ENCODE peak calls at places on chromosomes 3 and 15, in nine cellular contexts. U is hypothalamus; N is aorta; X is activated B cell treated with CpG ODN at 0.5 μM for 24 hours; L is EH; O is T-helper 2 cell; P is SW 1271; Z is stimulated activated CD8-positive, alpha-beta memory T cell treated with anti-CD3 and anti-CD28 coated beads, Interleukin-2, amount 100 ng/mL, for 1 hour; G is mesendoderm. B is an unnamed sample.

GRCh38 chr3:78268716-78269668 is 1229.1 kb downstream of the ROBO2 start:
- DNase-seq in P (no peak), U (no peak), O (no peak), G (peak; percentile 81), L (peak; percentile 16), X (no peak), N (no peak), Z (no peak), B (no peak)

GRCh38 chr15:98760975-98761374 is 112.6 kb downstream of the IGF1R start:
- DNase-seq in Z (no peak), P (no peak), L (no peak), O (no peak), N (no peak), G (no peak), X (no peak), U (no peak), B (no peak)

GRCh38 chr3:37262816-37263393 is 88.5 kb upstream of the LRRFIP2 start:
- DNase-seq in X (no peak), N (no peak), O (no peak), L (peak; percentile 64), G (no peak), P (no peak), U (no peak), Z (no peak), B (no peak)

GRCh38 chr3:119310052-119310451 is 15.9 kb downstream of the ARHGAP31 start:
- DNase-seq in O (no peak), Z (no peak), X (no peak), N (no peak), U (peak; percentile 15), G (peak; percentile 58), L (peak; percentile 99), P (peak; percentile 3), B (no peak)

GRCh38 chr15:51751687-51752683 is 588 bp downstream of the TMOD2 start:
- DNase-seq in N (peak; percentile 78), Z (no peak), O (no peak), P (no peak), L (peak; percentile 59), U (peak; percentile 20), X (peak; percentile 36), G (peak; percentile 63), B (peak; percentile 24)

GRCh38 chr3:44721231-44722102 is 8.0 kb upstream of the ZNF501 start:
- DNase-seq in N (no peak), Z (no peak), O (no peak), U (no peak), G (peak; percentile 48), P (no peak), L (peak; percentile 14), X (no peak), B (no peak)

GRCh38 chr15:38818156-38818745 is 253.6 kb upstream of the RASGRP1 start:
- DNase-seq in L (no peak), P (no peak), Z (no peak), G (peak; percentile 16), N (no peak), X (no peak), U (peak; percentile 22), O (no peak), B (peak; percentile 33)

GRCh38 chr15:55403531-55403930 is 4.6 kb downstream of the CCPG1 start:
- DNase-seq in X (no peak), O (no peak), G (no peak), U (no peak), N (no peak), Z (no peak), L (peak; percentile 46), P (no peak), B (no peak)

GRCh38 chr3:52299815-52300611 is 12.4 kb downstream of the GLYCTK start:
- DNase-seq in G (peak; percentile 76), L (peak; percentile 51), O (no peak), Z (no peak), P (no peak), N (no peak), U (no peak), X (no peak), B (no peak)

B was measured in occipital lobe.